ENCODE peak calls at places on chromosomes 5 and 9, in eight cellular contexts. G is GM23248, D is astrocyte, Y is Karpas-422, A is fibroblast of lung, O is DND-41, N is HepG2, P is neuronal stem cell. M is an unnamed sample.
A peak's percentile ranks its signal among the peaks of the same experiment; 100 is the strongest.

GRCh38 chr5:137296213-137296702 is 202.9 kb downstream of the SPOCK1 start:
- DNase-seq in G (no peak), D (peak; percentile 90), Y (no peak), A (peak; percentile 89), O (no peak), N (no peak), P (peak; percentile 35), M (no peak)

GRCh38 chr5:160133918-160134304 is 14.7 kb upstream of the PWWP2A start:
- DNase-seq in G (no peak), D (no peak), Y (no peak), A (no peak), O (no peak), N (no peak), P (no peak), M (no peak)

GRCh38 chr5:102792705-102793104 is 37.6 kb downstream of the PAM start:
- DNase-seq in G (peak; percentile 57), D (no peak), Y (peak; percentile 48), A (peak; percentile 22), O (no peak), N (peak; percentile 12), P (no peak), M (no peak)

GRCh38 chr9:69758981-69759477 is 782 bp downstream of the PTAR1 start:
- DNase-seq in G (peak; percentile 41), D (peak; percentile 12), Y (peak; percentile 58), A (no peak), O (no peak), N (no peak), P (peak; percentile 12), M (no peak)

GRCh38 chr5:141547488-141547887 is 58.6 kb downstream of the PCDHGC5 start:
- DNase-seq in G (peak; percentile 41), D (peak; percentile 35), Y (no peak), A (peak; percentile 44), O (no peak), N (peak; percentile 8), P (no peak), M (no peak)

GRCh38 chr5:16773990-16774389 is 157.2 kb upstream of the RETREG1 start:
- DNase-seq in G (peak; percentile 84), D (peak; percentile 6), Y (no peak), A (peak; percentile 29), O (no peak), N (no peak), P (no peak), M (no peak)

GRCh38 chr5:171291371-171291770 is 17.7 kb upstream of the TLX3 start:
- DNase-seq in G (no peak), D (peak; percentile 39), Y (no peak), A (peak; percentile 57), O (no peak), N (no peak), P (no peak), M (no peak)

GRCh38 chr5:139371482-139372435 is 11.3 kb downstream of the SLC23A1 start:
- DNase-seq in G (no peak), D (peak; percentile 66), Y (no peak), A (peak; percentile 76), O (no peak), N (no peak), P (no peak), M (no peak)

GRCh38 chr9:137000177-137000930 is 4.0 kb upstream of the CLIC3 start:
- DNase-seq in G (peak; percentile 59), D (peak; percentile 55), Y (no peak), A (peak; percentile 67), O (no peak), N (no peak), P (no peak), M (no peak)

GRCh38 chr5:43305948-43306563 is 7.2 kb downstream of the HMGCS1 start:
- DNase-seq in G (peak; percentile 78), D (peak; percentile 42), Y (peak; percentile 90), A (peak; percentile 59), O (no peak), N (peak; percentile 70), P (no peak), M (no peak)

GRCh38 chr9:16344343-16344742 is 526.1 kb downstream of the BNC2 start:
- DNase-seq in G (peak; percentile 92), D (peak; percentile 99), Y (no peak), A (peak; percentile 99), O (no peak), N (no peak), P (no peak), M (no peak)

GRCh38 chr5:116130471-116130870 is 45.6 kb downstream of the COMMD10 start:
- DNase-seq in G (peak; percentile 71), D (peak; percentile 76), Y (no peak), A (peak; percentile 83), O (no peak), N (no peak), P (no peak), M (no peak)

GRCh38 chr5:167982-168660 is 23.2 kb upstream of the LRRC14B start:
- DNase-seq in G (peak; percentile 97), D (peak; percentile 98), Y (no peak), A (peak; percentile 98), O (no peak), N (no peak), P (no peak), M (no peak)

GRCh38 chr5:16964821-16965220 is 28.7 kb upstream of the MYO10 start:
- DNase-seq in G (peak; percentile 11), D (peak; percentile 16), Y (no peak), A (peak; percentile 29), O (no peak), N (no peak), P (no peak), M (no peak)

GRCh38 chr9:120310035-120310434 is 269.9 kb downstream of the CDK5RAP2 start:
- DNase-seq in G (no peak), D (no peak), Y (peak; percentile 29), A (no peak), O (no peak), N (no peak), P (no peak), M (no peak)

GRCh38 chr9:75964431-75964830 is 74.0 kb downstream of the PCSK5 start:
- DNase-seq in G (no peak), D (peak; percentile 44), Y (no peak), A (peak; percentile 58), O (no peak), N (peak; percentile 2), P (no peak), M (peak; percentile 80)

GRCh38 chr9:33165263-33166151 is 1.6 kb downstream of the B4GALT1 start:
- DNase-seq in G (peak; percentile 87), D (peak; percentile 84), Y (no peak), A (peak; percentile 85), O (peak; percentile 17), N (peak; percentile 95), P (no peak), M (no peak)

GRCh38 chr9:134208310-134208841 is 44.0 kb upstream of the RNU6ATAC start:
- DNase-seq in G (no peak), D (no peak), Y (no peak), A (no peak), O (no peak), N (no peak), P (no peak), M (no peak)

DNA sequence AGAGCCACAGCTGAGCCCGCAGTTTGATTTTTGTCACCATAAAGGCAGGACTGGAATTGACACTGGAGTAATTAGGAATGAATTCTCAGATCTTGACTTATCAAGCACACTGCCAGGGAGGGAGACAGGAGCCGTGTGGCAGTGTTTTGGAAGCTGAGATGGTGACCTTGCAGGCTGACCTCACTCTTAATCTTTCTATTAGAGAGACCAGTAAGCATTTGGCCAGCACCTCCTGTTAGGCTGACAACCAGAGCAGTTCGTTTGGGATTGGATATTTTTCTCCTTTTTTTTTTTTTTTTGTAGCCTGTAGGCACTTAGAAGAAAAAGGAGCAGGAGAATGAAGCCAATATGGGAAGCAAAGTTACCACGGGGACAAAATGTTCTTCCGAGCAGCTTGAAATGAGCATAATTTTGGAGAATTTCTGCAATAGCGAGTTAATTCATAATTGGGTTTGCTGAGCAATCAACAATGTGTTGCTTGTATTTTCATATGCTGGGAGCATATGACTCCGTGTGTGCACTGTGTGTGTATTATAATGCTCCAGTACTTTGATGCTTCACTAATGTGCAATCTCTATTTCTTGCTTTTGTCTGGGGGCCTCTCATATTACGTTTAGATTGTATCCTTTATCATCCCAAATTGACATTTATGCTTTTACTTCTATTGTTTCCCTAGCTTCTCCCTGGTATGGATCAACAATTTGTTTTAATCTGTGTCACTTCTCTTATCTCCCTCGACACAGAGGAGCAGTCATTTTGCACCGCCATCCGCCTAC is 372.8 kb upstream of the WWC1 start:
- DNase-seq in G (peak; percentile 22), D (no peak), Y (no peak), A (no peak), O (no peak), N (no peak), P (no peak), M (no peak)
- H3K9ac ChIP-seq in G (no peak overlapping the region), D (no peak overlapping the region), Y (no peak overlapping the region), A (no peak overlapping the region), O (no peak overlapping the region), N (no peak overlapping the region), P (no peak overlapping the region), M (no peak overlapping the region)

GRCh38 chr5:172417983-172418630 is 36.2 kb downstream of the SH3PXD2B start:
- DNase-seq in G (peak; percentile 99), D (peak; percentile 97), Y (no peak), A (peak; percentile 98), O (no peak), N (peak; percentile 20), P (no peak), M (no peak)
- H3K4me1 ChIP-seq in G (peaks cover 59% of the 10 kb centered on the region), D (peaks cover 48% of the 10 kb centered on the region), Y (no peaks in the 10 kb centered on the region), A (peaks cover 43% of the 10 kb centered on the region), O (peaks cover 6% of the 10 kb centered on the region), N (peaks cover 81% of the 10 kb centered on the region), P (no peaks in the 10 kb centered on the region), M (peaks cover 65% of the 10 kb centered on the region)

DNA sequence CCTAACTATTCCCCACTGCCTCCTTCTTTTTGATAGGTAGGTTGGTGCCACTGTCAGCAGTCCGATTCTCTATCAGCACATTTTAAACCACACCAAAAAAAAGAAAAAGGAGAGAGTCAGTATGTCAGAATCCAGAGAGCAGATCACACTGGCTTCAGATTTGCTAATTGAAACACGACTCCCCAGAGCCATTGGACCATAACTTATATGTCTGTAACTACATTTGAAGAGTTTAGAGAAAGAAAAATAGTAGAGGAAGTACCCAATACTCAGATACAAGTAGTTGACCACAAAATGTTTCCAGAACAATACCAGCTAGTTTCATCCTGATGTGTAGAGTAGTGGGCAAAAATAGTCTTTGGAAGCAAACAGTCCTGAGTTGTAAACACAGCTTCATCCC is 216.6 kb downstream of the NR2F1-AS1 start:
- DNase-seq in G (no peak), D (no peak), Y (no peak), A (no peak), O (no peak), N (no peak), P (no peak), M (no peak)
- H3K9ac ChIP-seq in G (no peak overlapping the region), D (no peak overlapping the region), Y (no peak overlapping the region), A (no peak overlapping the region), O (no peak overlapping the region), N (no peak overlapping the region), P (no peak overlapping the region), M (no peak overlapping the region)

DNA sequence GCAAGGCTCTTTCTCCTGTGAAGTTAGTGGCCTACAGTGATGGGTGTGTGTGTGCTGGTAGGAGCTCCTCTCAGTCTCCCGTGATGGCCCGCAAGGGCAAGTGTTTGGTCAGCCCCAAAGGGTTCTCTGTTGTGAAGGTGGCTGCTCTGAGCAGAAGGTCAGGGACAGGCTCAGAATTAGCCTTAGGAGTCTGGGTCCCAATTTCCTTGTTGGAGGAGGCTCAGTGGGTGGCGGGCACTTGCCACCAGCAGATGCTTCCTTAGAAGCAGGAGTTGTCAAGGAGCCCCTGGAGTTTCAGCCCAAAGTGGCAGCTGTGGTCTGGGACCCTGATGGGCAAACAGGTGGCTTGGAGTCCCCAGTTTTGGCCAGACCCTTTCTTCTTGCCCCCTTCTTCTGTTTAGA is 154.4 kb downstream of the MACROH2A1 start:
- DNase-seq in G (no peak), D (no peak), Y (no peak), A (no peak), O (no peak), N (no peak), P (no peak), M (no peak)
- H3K4me1 ChIP-seq in G (peaks cover 58% of the 10 kb centered on the region), D (peaks cover 52% of the 10 kb centered on the region), Y (peaks cover 1% of the 10 kb centered on the region), A (peaks cover 47% of the 10 kb centered on the region), O (no peaks in the 10 kb centered on the region), N (peaks cover 48% of the 10 kb centered on the region), P (peaks cover 18% of the 10 kb centered on the region), M (peaks cover 53% of the 10 kb centered on the region)

M was measured in keratinocyte.